ENCODE peak calls at places on chromosomes 7 and 10, in seven cellular contexts. I is stomach; E is NB4; O is GM13976; B is stimulated activated CD8-positive, alpha-beta memory T cell treated with anti-CD3 and anti-CD28 coated beads, Interleukin-15, amount 100 ng/mL, for 24 hours; N is T-cell; U is tibial nerve. J is an unnamed sample.

GRCh38 chr7:138292951-138293350 is 167.1 kb upstream of the TRIM24 start:
- DNase-seq in I (no peak), E (no peak), O (no peak), B (no peak), N (no peak), U (no peak), J (no peak)

GRCh38 chr7:144834516-144835165 is 1.2 kb downstream of the TPK1 start:
- DNase-seq in I (no peak), E (peak; percentile 88), O (peak; percentile 61), B (no peak), N (peak; percentile 19), U (peak; percentile 29), J (peak; percentile 60)

GRCh38 chr10:17425584-17426262 is 28.7 kb downstream of the ST8SIA6 start:
- DNase-seq in I (no peak), E (no peak), O (no peak), B (no peak), N (peak; percentile 37), U (no peak), J (no peak)

GRCh38 chr10:61335359-61335758 is 117.8 kb downstream of the TMEM26 start:
- DNase-seq in I (no peak), E (no peak), O (no peak), B (no peak), N (no peak), U (no peak), J (no peak)

GRCh38 chr7:156475179-156475578 is 165.4 kb upstream of the RNF32 start:
- DNase-seq in I (no peak), E (peak; percentile 79), O (no peak), B (no peak), N (no peak), U (no peak), J (no peak)

GRCh38 chr10:59700709-59701108 is 8.9 kb downstream of the SLC16A9 start:
- DNase-seq in I (no peak), E (no peak), O (no peak), B (no peak), N (no peak), U (no peak), J (no peak)

GRCh38 chr7:12257582-12257981 is 46.5 kb downstream of the TMEM106B start:
- DNase-seq in I (no peak), E (peak; percentile 45), O (peak; percentile 49), B (no peak), N (no peak), U (no peak), J (peak; percentile 20)

GRCh38 chr7:33432825-33433224 is 303.5 kb downstream of the BBS9 start:
- DNase-seq in I (no peak), E (no peak), O (no peak), B (no peak), N (no peak), U (no peak), J (no peak)

GRCh38 chr10:113930482-113931057 is 76.1 kb downstream of the NHLRC2 start:
- DNase-seq in I (no peak), E (no peak), O (no peak), B (no peak), N (no peak), U (no peak), J (no peak)

GRCh38 chr10:117461766-117462423 is 80.7 kb upstream of the EMX2 start:
- DNase-seq in I (no peak), E (peak; percentile 28), O (no peak), B (no peak), N (no peak), U (peak; percentile 31), J (no peak)

GRCh38 chr10:78000206-78000605 is 29.1 kb downstream of the POLR3A start:
- DNase-seq in I (no peak), E (no peak), O (no peak), B (no peak), N (no peak), U (no peak), J (no peak)

GRCh38 chr7:2200584-2200980 is 32.2 kb downstream of the MAD1L1 start:
- DNase-seq in I (no peak), E (no peak), O (no peak), B (no peak), N (no peak), U (no peak), J (no peak)

GRCh38 chr10:10627414-10627813 is 390.3 kb upstream of the CELF2 start:
- DNase-seq in I (no peak), E (no peak), O (no peak), B (no peak), N (no peak), U (no peak), J (no peak)

GRCh38 chr7:117808273-117808868 is 64.9 kb downstream of the CTTNBP2 start:
- DNase-seq in I (peak; percentile 27), E (no peak), O (no peak), B (no peak), N (no peak), U (peak; percentile 38), J (no peak)

GRCh38 chr10:58818889-58819288 is 306.2 kb downstream of the BICC1 start:
- DNase-seq in I (no peak), E (no peak), O (no peak), B (no peak), N (no peak), U (no peak), J (no peak)

GRCh38 chr7:44449531-44449930 is 40.9 kb downstream of the NUDCD3 start:
- DNase-seq in I (no peak), E (peak; percentile 41), O (no peak), B (no peak), N (no peak), U (no peak), J (peak; percentile 31)

GRCh38 chr10:106392781-106393180 is 771.7 kb downstream of the SORCS1 start:
- DNase-seq in I (no peak), E (no peak), O (no peak), B (no peak), N (no peak), U (no peak), J (no peak)

GRCh38 chr7:94301024-94301588 is 93.6 kb upstream of the COL1A2 start:
- DNase-seq in I (peak; percentile 31), E (peak; percentile 16), O (no peak), B (no peak), N (no peak), U (peak; percentile 63), J (no peak)

GRCh38 chr10:80612261-80612660 is 74.6 kb downstream of the SH2D4B start:
- DNase-seq in I (no peak), E (no peak), O (no peak), B (no peak), N (no peak), U (no peak), J (no peak)

GRCh38 chr10:13535346-13535745 is 6.5 kb upstream of the BEND7 start:
- DNase-seq in I (no peak), E (no peak), O (no peak), B (no peak), N (no peak), U (no peak), J (no peak)

GRCh38 chr7:61111-61510 is 131.3 kb upstream of the FAM20C start:
- DNase-seq in I (no peak), E (peak; percentile 77), O (no peak), B (no peak), N (no peak), U (no peak), J (no peak)

GRCh38 chr7:36082910-36083309 is 70.1 kb upstream of the EEPD1 start:
- DNase-seq in I (no peak), E (peak; percentile 26), O (no peak), B (no peak), N (no peak), U (no peak), J (no peak)

GRCh38 chr7:130065500-130066152 is 4.7 kb upstream of the KLHDC10 start:
- DNase-seq in I (no peak), E (no peak), O (no peak), B (no peak), N (no peak), U (no peak), J (no peak)

GRCh38 chr10:70683601-70684329 is 11.5 kb downstream of the ADAMTS14 start:
- DNase-seq in I (no peak), E (peak; percentile 46), O (no peak), B (no peak), N (no peak), U (no peak), J (no peak)

GRCh38 chr10:103492655-103493261 is 747 bp upstream of the NEURL1 start:
- DNase-seq in I (no peak), E (no peak), O (no peak), B (no peak), N (no peak), U (no peak), J (no peak)

GRCh38 chr7:16356241-16356958 is 64.9 kb downstream of the CRPPA start:
- DNase-seq in I (no peak), E (peak; percentile 23), O (no peak), B (no peak), N (no peak), U (no peak), J (no peak)

GRCh38 chr7:5689118-5689517 is 92.3 kb downstream of the RNF216 start:
- DNase-seq in I (no peak), E (peak; percentile 40), O (no peak), B (no peak), N (peak; percentile 36), U (no peak), J (no peak)

GRCh38 chr10:106565546-106565945 is 599.0 kb downstream of the SORCS1 start:
- DNase-seq in I (no peak), E (no peak), O (no peak), B (no peak), N (no peak), U (no peak), J (no peak)

GRCh38 chr10:20623561-20623960 is 273.6 kb downstream of the NEBL start:
- DNase-seq in I (no peak), E (no peak), O (no peak), B (no peak), N (no peak), U (no peak), J (no peak)

J was measured in germinal center.